ENCODE peak calls at places on chromosomes 12 and 14, in nine cellular contexts. Y is ecto neural progenitor cell; X is NB4; S is fibroblast of lung; H is activated naive CD8-positive, alpha-beta T cell treated with anti-CD3 and anti-CD28 coated beads, Interleukin-2, amount 50 U/mL, for 24 hours; B is Calu3; G is left ventricle myocardium inferior; J is RPMI7951; I is astrocyte of the hippocampus. P is an unnamed sample.

GRCh38 chr12:5745251-5745888 is 199.7 kb downstream of the ANO2 start:
- DNase-seq in Y (peak), X (peak), S (peak), H (peak), B (peak), G (peak), J (peak), I (peak), P (peak)

GRCh38 chr12:39125580-39125979 is 220.2 kb upstream of the CPNE8 start:
- DNase-seq in Y (no peak), X (no peak), S (no peak), H (no peak), B (no peak), G (no peak), J (no peak), I (peak), P (no peak)

GRCh38 chr14:31018057-31018645 is 7.3 kb upstream of the AP4S1 start:
- DNase-seq in Y (no peak), X (no peak), S (no peak), H (no peak), B (no peak), G (no peak), J (no peak), I (no peak), P (no peak)

GRCh38 chr14:99522457-99522891 is 41.3 kb downstream of the CCNK start:
- DNase-seq in Y (no peak), X (peak), S (peak), H (no peak), B (no peak), G (peak), J (peak), I (peak), P (peak)

GRCh38 chr12:54725233-54725843 is 77.2 kb upstream of the DCD start:
- DNase-seq in Y (no peak), X (peak), S (peak), H (no peak), B (peak), G (no peak), J (peak), I (peak), P (peak)

GRCh38 chr12:105433804-105434203 is 103.3 kb downstream of the C12orf75 start:
- DNase-seq in Y (no peak), X (no peak), S (no peak), H (no peak), B (no peak), G (no peak), J (peak), I (peak), P (no peak)

GRCh38 chr12:128994869-128995268 is 141.6 kb downstream of the GLT1D1 start:
- DNase-seq in Y (no peak), X (no peak), S (no peak), H (no peak), B (no peak), G (no peak), J (no peak), I (no peak), P (no peak)

GRCh38 chr12:125017801-125018200 is 24.4 kb downstream of the BRI3BP start:
- DNase-seq in Y (no peak), X (no peak), S (no peak), H (no peak), B (no peak), G (no peak), J (no peak), I (no peak), P (no peak)

GRCh38 chr12:127761880-127762279 is 505.1 kb upstream of the TMEM132C start:
- DNase-seq in Y (no peak), X (peak), S (no peak), H (no peak), B (no peak), G (no peak), J (no peak), I (no peak), P (no peak)

GRCh38 chr12:34401659-34402227 is 379.4 kb downstream of the ALG10 start:
- DNase-seq in Y (peak), X (no peak), S (no peak), H (no peak), B (no peak), G (peak), J (no peak), I (no peak), P (peak)

GRCh38 chr12:112559784-112560183 is 141.0 kb downstream of the PTPN11 start:
- DNase-seq in Y (no peak), X (no peak), S (no peak), H (no peak), B (no peak), G (no peak), J (peak), I (no peak), P (no peak)

GRCh38 chr12:68559984-68560822 is 50.5 kb upstream of the RAP1B start:
- DNase-seq in Y (peak), X (peak), S (no peak), H (no peak), B (no peak), G (peak), J (peak), I (no peak), P (no peak)

GRCh38 chr14:99512571-99513182 is 31.5 kb downstream of the CCNK start:
- DNase-seq in Y (no peak), X (no peak), S (no peak), H (no peak), B (no peak), G (no peak), J (no peak), I (no peak), P (no peak)

GRCh38 chr12:30823140-30823669 is 68.5 kb upstream of the CAPRIN2 start:
- DNase-seq in Y (peak), X (peak), S (no peak), H (peak), B (no peak), G (peak), J (no peak), I (no peak), P (no peak)

GRCh38 chr12:88726806-88727722 is 146.8 kb upstream of the KITLG start:
- DNase-seq in Y (no peak), X (no peak), S (peak), H (no peak), B (no peak), G (no peak), J (no peak), I (peak), P (no peak)

GRCh38 chr12:46964496-46965098 is 114.8 kb upstream of the PCED1B start:
- DNase-seq in Y (peak), X (no peak), S (peak), H (no peak), B (no peak), G (no peak), J (peak), I (peak), P (peak)